ENCODE peak calls at places on chromosome 5, in five cellular contexts. One of them, this sample, is unnamed.

GRCh38 chr5:137566780-137567179 is 67.7 kb upstream of the SPOCK1 start:
- DNase-seq in Peyer's patch: no peak
- DNase-seq in lower leg skin: no peak
- DNase-seq in foreskin fibroblast: no peak
- DNase-seq in GM23338: no peak
- DNase-seq in this sample: no peak

GRCh38 chr5:73391441-73391871 is 57.1 kb downstream of the FOXD1 start:
- DNase-seq in GM23338: no peak
- DNase-seq in foreskin fibroblast: peak; percentile 68
- DNase-seq in lower leg skin: no peak
- DNase-seq in Peyer's patch: no peak
- DNase-seq in this sample: no peak

GRCh38 chr5:135220394-135221186 is 178.4 kb downstream of the MACROH2A1 start:
- DNase-seq in Peyer's patch: no peak
- DNase-seq in GM23338: no peak
- DNase-seq in lower leg skin: peak; percentile 11
- DNase-seq in foreskin fibroblast: no peak
- DNase-seq in this sample: no peak

GRCh38 chr5:10607666-10608442 is 44.0 kb downstream of the ANKRD33B start:
- DNase-seq in lower leg skin: peak; percentile 85
- DNase-seq in Peyer's patch: peak; percentile 55
- DNase-seq in GM23338: peak; percentile 50
- DNase-seq in foreskin fibroblast: peak; percentile 75
- DNase-seq in this sample: no peak

GRCh38 chr5:32270178-32270577 is 42.6 kb downstream of the MTMR12 start:
- DNase-seq in Peyer's patch: no peak
- DNase-seq in GM23338: no peak
- DNase-seq in lower leg skin: no peak
- DNase-seq in foreskin fibroblast: no peak
- DNase-seq in this sample: no peak

GRCh38 chr5:19534751-19535150 is 453.2 kb downstream of the CDH18 start:
- DNase-seq in lower leg skin: peak; percentile 61
- DNase-seq in GM23338: no peak
- DNase-seq in foreskin fibroblast: no peak
- DNase-seq in Peyer's patch: no peak
- DNase-seq in this sample: no peak

GRCh38 chr5:178074266-178074952 is 38.9 kb upstream of the N4BP3 start:
- DNase-seq in lower leg skin: no peak
- DNase-seq in GM23338: no peak
- DNase-seq in foreskin fibroblast: no peak
- DNase-seq in Peyer's patch: no peak
- DNase-seq in this sample: no peak

GRCh38 chr5:55407059-55407684 is 99.4 kb downstream of the MTREX start:
- DNase-seq in foreskin fibroblast: peak; percentile 59
- DNase-seq in lower leg skin: no peak
- DNase-seq in Peyer's patch: no peak
- DNase-seq in GM23338: peak; percentile 62
- DNase-seq in this sample: no peak

GRCh38 chr5:166561759-166562158 is 1729.7 kb upstream of the WWC1 start:
- DNase-seq in GM23338: no peak
- DNase-seq in Peyer's patch: no peak
- DNase-seq in lower leg skin: no peak
- DNase-seq in foreskin fibroblast: no peak
- DNase-seq in this sample: no peak

GRCh38 chr5:29054694-29055093 is 2016.3 kb upstream of the CDH9 start:
- DNase-seq in lower leg skin: no peak
- DNase-seq in GM23338: no peak
- DNase-seq in foreskin fibroblast: no peak
- DNase-seq in Peyer's patch: no peak
- DNase-seq in this sample: no peak

GRCh38 chr5:120252839-120253238 is 211.3 kb upstream of the PRR16 start:
- DNase-seq in GM23338: no peak
- DNase-seq in Peyer's patch: no peak
- DNase-seq in foreskin fibroblast: peak; percentile 11
- DNase-seq in lower leg skin: no peak
- DNase-seq in this sample: no peak

GRCh38 chr5:23648656-23649055 is 141.2 kb downstream of the PRDM9 start:
- DNase-seq in Peyer's patch: no peak
- DNase-seq in lower leg skin: no peak
- DNase-seq in GM23338: no peak
- DNase-seq in foreskin fibroblast: no peak
- DNase-seq in this sample: no peak

GRCh38 chr5:98573834-98574233 is 199.6 kb upstream of the RGMB start:
- DNase-seq in foreskin fibroblast: no peak
- DNase-seq in Peyer's patch: no peak
- DNase-seq in GM23338: no peak
- DNase-seq in lower leg skin: no peak
- DNase-seq in this sample: no peak

GRCh38 chr5:107104774-107105050 is 566.0 kb downstream of the EFNA5 start:
- DNase-seq in GM23338: peak; percentile 66
- DNase-seq in Peyer's patch: no peak
- DNase-seq in lower leg skin: no peak
- DNase-seq in foreskin fibroblast: no peak
- DNase-seq in this sample: no peak

GRCh38 chr5:176501333-176501732 is 35.9 kb downstream of the RNF44 start:
- DNase-seq in lower leg skin: no peak
- DNase-seq in foreskin fibroblast: peak; percentile 71
- DNase-seq in GM23338: no peak
- DNase-seq in Peyer's patch: no peak
- DNase-seq in this sample: no peak

GRCh38 chr5:132641841-132642240 is 16.1 kb upstream of the IL13 start:
- DNase-seq in lower leg skin: no peak
- DNase-seq in GM23338: no peak
- DNase-seq in Peyer's patch: no peak
- DNase-seq in foreskin fibroblast: no peak
- DNase-seq in this sample: no peak

GRCh38 chr5:150596313-150596712 is 44.1 kb upstream of the SYNPO start:
- DNase-seq in lower leg skin: no peak
- DNase-seq in Peyer's patch: no peak
- DNase-seq in foreskin fibroblast: no peak
- DNase-seq in GM23338: no peak
- DNase-seq in this sample: no peak

GRCh38 chr5:59529286-59529685 is 364.2 kb downstream of the PDE4D start:
- DNase-seq in Peyer's patch: no peak
- DNase-seq in lower leg skin: no peak
- DNase-seq in foreskin fibroblast: no peak
- DNase-seq in GM23338: no peak
- DNase-seq in this sample: no peak

GRCh38 chr5:113264061-113264460 is 170.7 kb downstream of the TSSK1B start:
- DNase-seq in foreskin fibroblast: peak; percentile 3
- DNase-seq in Peyer's patch: no peak
- DNase-seq in GM23338: no peak
- DNase-seq in lower leg skin: no peak
- DNase-seq in this sample: no peak

GRCh38 chr5:78908173-78908901 is 76.8 kb downstream of the ARSB start:
- DNase-seq in lower leg skin: no peak
- DNase-seq in GM23338: peak; percentile 56
- DNase-seq in Peyer's patch: no peak
- DNase-seq in foreskin fibroblast: peak; percentile 65
- DNase-seq in this sample: peak; percentile 23

DNA sequence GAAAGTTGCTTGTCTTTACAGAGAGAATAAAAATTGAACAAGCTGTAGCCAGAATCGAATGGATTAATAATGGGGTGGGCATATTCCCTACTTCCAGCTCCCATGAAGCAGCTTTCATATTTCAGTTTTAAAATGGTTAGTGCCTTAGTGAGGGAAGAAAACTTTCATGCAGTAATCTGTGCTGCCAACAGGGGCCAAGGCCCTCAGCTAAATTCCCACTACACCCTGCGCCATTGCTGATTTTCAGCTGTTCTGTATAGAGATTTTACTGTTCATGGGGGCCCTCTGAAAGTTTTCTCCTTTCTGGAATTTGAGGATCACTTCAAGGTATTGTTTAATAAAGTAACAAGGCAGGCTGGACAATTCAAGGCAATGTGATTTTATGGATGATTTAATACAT is 58.2 kb downstream of the CAST start:
- DNase-seq in GM23338: peak; percentile 37
- DNase-seq in Peyer's patch: no peak
- DNase-seq in lower leg skin: no peak
- DNase-seq in foreskin fibroblast: no peak
- DNase-seq in this sample: no peak
- TF ChIP-seq CTCF in GM23338: no peak
- TF ChIP-seq CTCF in Peyer's patch: no peak
- TF ChIP-seq CTCF in lower leg skin: no peak
- TF ChIP-seq CTCF in foreskin fibroblast: no peak
- TF ChIP-seq CTCF in this sample: no peak

GRCh38 chr5:116658141-116658540 is 83.5 kb upstream of the SEMA6A start:
- DNase-seq in lower leg skin: no peak
- DNase-seq in Peyer's patch: no peak
- DNase-seq in foreskin fibroblast: no peak
- DNase-seq in GM23338: no peak
- DNase-seq in this sample: no peak

GRCh38 chr5:116660929-116661328 is 86.3 kb upstream of the SEMA6A start:
- DNase-seq in GM23338: no peak
- DNase-seq in Peyer's patch: no peak
- DNase-seq in foreskin fibroblast: no peak
- DNase-seq in lower leg skin: no peak
- DNase-seq in this sample: no peak

GRCh38 chr5:116661419-116661818 is 86.8 kb upstream of the SEMA6A start:
- DNase-seq in GM23338: no peak
- DNase-seq in foreskin fibroblast: no peak
- DNase-seq in lower leg skin: no peak
- DNase-seq in Peyer's patch: no peak
- DNase-seq in this sample: no peak

GRCh38 chr5:116655431-116655830 is 80.8 kb upstream of the SEMA6A start:
- DNase-seq in foreskin fibroblast: no peak
- DNase-seq in lower leg skin: no peak
- DNase-seq in Peyer's patch: no peak
- DNase-seq in GM23338: no peak
- DNase-seq in this sample: no peak

GRCh38 chr5:116658830-116659229 is 84.2 kb upstream of the SEMA6A start:
- DNase-seq in lower leg skin: no peak
- DNase-seq in Peyer's patch: no peak
- DNase-seq in GM23338: no peak
- DNase-seq in foreskin fibroblast: no peak
- DNase-seq in this sample: no peak
- TF ChIP-seq CTCF in lower leg skin: no peak
- TF ChIP-seq CTCF in Peyer's patch: no peak
- TF ChIP-seq CTCF in GM23338: no peak
- TF ChIP-seq CTCF in foreskin fibroblast: no peak
- TF ChIP-seq CTCF in this sample: no peak

GRCh38 chr5:142913728-142914338 is 143.7 kb downstream of the ARHGAP26 start:
- DNase-seq in lower leg skin: no peak
- DNase-seq in GM23338: no peak
- DNase-seq in Peyer's patch: no peak
- DNase-seq in foreskin fibroblast: no peak
- DNase-seq in this sample: no peak
- TF ChIP-seq CTCF in lower leg skin: no peak
- TF ChIP-seq CTCF in GM23338: peak; percentile 67
- TF ChIP-seq CTCF in Peyer's patch: no peak
- TF ChIP-seq CTCF in foreskin fibroblast: no peak
- TF ChIP-seq CTCF in this sample: peak; percentile 4

GRCh38 chr5:141100243-141100805 is at the start of gene PCDHB3:
- DNase-seq in Peyer's patch: no peak
- DNase-seq in foreskin fibroblast: no peak
- DNase-seq in lower leg skin: no peak
- DNase-seq in GM23338: peak; percentile 96
- DNase-seq in this sample: no peak

GRCh38 chr5:141095263-141095641 is 837 bp downstream of the PCDHB2 start:
- DNase-seq in Peyer's patch: no peak
- DNase-seq in foreskin fibroblast: no peak
- DNase-seq in GM23338: peak; percentile 44
- DNase-seq in lower leg skin: no peak
- DNase-seq in this sample: no peak

GRCh38 chr5:141094481-141095262 is at the start of gene PCDHB2:
- DNase-seq in foreskin fibroblast: no peak
- DNase-seq in lower leg skin: no peak
- DNase-seq in GM23338: peak; percentile 98
- DNase-seq in Peyer's patch: no peak
- DNase-seq in this sample: peak; percentile 26
- TF ChIP-seq CTCF in foreskin fibroblast: peak; percentile 2
- TF ChIP-seq CTCF in lower leg skin: no peak
- TF ChIP-seq CTCF in GM23338: peak; percentile 88
- TF ChIP-seq CTCF in Peyer's patch: no peak
- TF ChIP-seq CTCF in this sample: peak; percentile 74

This sample was measured in D721Med.